ENCODE peak calls at places on chromosomes 4 and X, in ten cellular contexts. M, K, F, B, E, T, X, S, N and P are unnamed samples.

GRCh38 chrX:48956728-48957414 is 536 bp downstream of the OTUD5 start:
- DNase-seq in M (peak; percentile 33), K (no peak), F (peak; percentile 27), B (no peak), E (no peak), T (no peak), X (peak; percentile 48), S (peak; percentile 25), N (no peak), P (peak; percentile 27)

GRCh38 chrX:53430231-53430630 is 3.9 kb downstream of the HSD17B10 start:
- DNase-seq in M (no peak), K (no peak), F (no peak), B (no peak), E (no peak), T (no peak), X (no peak), S (no peak), N (no peak), P (no peak)

GRCh38 chrX:124346877-124347241 is 496 bp downstream of the SH2D1A start:
- DNase-seq in M (no peak), K (no peak), F (no peak), B (no peak), E (no peak), T (no peak), X (no peak), S (no peak), N (no peak), P (no peak)

GRCh38 chr4:101171747-101172146 is 175.6 kb downstream of the PPP3CA start:
- DNase-seq in M (no peak), K (no peak), F (peak; percentile 46), B (no peak), E (no peak), T (peak; percentile 80), X (peak; percentile 59), S (no peak), N (no peak), P (no peak)

GRCh38 chrX:24085133-24085532 is 30.4 kb downstream of the EIF2S3 start:
- DNase-seq in M (no peak), K (no peak), F (no peak), B (no peak), E (no peak), T (no peak), X (no peak), S (no peak), N (no peak), P (no peak)

GRCh38 chr4:157674699-157675098 is 454.2 kb downstream of the GRIA2 start:
- DNase-seq in M (no peak), K (no peak), F (no peak), B (no peak), E (no peak), T (no peak), X (no peak), S (no peak), N (no peak), P (no peak)

GRCh38 chrX:86322913-86323312 is 174.7 kb downstream of the DACH2 start:
- DNase-seq in M (no peak), K (no peak), F (no peak), B (no peak), E (peak; percentile 41), T (no peak), X (no peak), S (no peak), N (no peak), P (no peak)

GRCh38 chr4:101074326-101074725 is 273.0 kb downstream of the PPP3CA start:
- DNase-seq in M (no peak), K (no peak), F (no peak), B (no peak), E (no peak), T (no peak), X (no peak), S (no peak), N (no peak), P (no peak)

DNA sequence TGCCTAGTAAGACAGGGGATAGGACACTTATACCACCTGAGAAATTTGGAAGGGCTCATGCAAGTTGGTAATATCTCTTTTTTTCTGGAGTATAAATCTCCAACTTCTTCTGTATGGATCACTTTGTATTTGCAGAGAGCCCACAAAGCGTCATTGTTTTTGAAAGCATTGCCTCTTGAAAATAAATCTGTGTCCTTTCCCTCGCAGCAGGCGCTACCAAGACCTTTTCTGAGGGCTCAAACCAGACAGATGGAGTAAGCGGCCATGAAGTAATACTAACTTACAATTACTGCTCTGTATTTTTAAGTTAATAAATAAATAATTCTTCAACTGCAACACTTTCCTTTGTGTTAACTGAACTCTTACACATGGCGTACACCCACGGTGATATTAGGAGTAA is 56.0 kb upstream of the FBXW7 start:
- DNase-seq in M (no peak), K (no peak), F (no peak), B (no peak), E (no peak), T (no peak), X (no peak), S (no peak), N (no peak), P (no peak)
- H2AFZ ChIP-seq in M (peak overlapping the region; percentile 84), K (peak overlapping the region; percentile 80), F (peak overlapping the region; percentile 59), B (no peak overlapping the region), E (no peak overlapping the region), T (no peak overlapping the region), X (peak overlapping the region; percentile 40), S (no peak overlapping the region), N (no peak overlapping the region), P (no peak overlapping the region)

GRCh38 chr4:173332021-173332487 is 2.1 kb downstream of the HMGB2 start:
- DNase-seq in M (no peak), K (no peak), F (peak; percentile 30), B (no peak), E (no peak), T (no peak), X (peak; percentile 38), S (no peak), N (no peak), P (peak; percentile 23)

GRCh38 chr4:173334891-173335754 is 965 bp upstream of the HMGB2 start:
- DNase-seq in M (peak; percentile 96), K (peak; percentile 92), F (peak; percentile 72), B (peak; percentile 94), E (peak; percentile 55), T (peak; percentile 89), X (peak; percentile 84), S (peak; percentile 88), N (peak; percentile 92), P (peak; percentile 85)

GRCh38 chr4:173333658-173334084 is 487 bp downstream of the HMGB2 start:
- DNase-seq in M (peak; percentile 76), K (peak; percentile 41), F (no peak), B (peak; percentile 60), E (peak; percentile 57), T (peak; percentile 13), X (peak; percentile 74), S (peak; percentile 79), N (peak; percentile 71), P (peak; percentile 46)

GRCh38 chr4:173334085-173334890 is at the start of gene HMGB2:
- DNase-seq in M (peak; percentile 100), K (peak; percentile 100), F (peak; percentile 100), B (peak; percentile 99), E (peak; percentile 97), T (peak; percentile 98), X (peak; percentile 100), S (peak; percentile 100), N (peak; percentile 97), P (peak; percentile 99)

DNA sequence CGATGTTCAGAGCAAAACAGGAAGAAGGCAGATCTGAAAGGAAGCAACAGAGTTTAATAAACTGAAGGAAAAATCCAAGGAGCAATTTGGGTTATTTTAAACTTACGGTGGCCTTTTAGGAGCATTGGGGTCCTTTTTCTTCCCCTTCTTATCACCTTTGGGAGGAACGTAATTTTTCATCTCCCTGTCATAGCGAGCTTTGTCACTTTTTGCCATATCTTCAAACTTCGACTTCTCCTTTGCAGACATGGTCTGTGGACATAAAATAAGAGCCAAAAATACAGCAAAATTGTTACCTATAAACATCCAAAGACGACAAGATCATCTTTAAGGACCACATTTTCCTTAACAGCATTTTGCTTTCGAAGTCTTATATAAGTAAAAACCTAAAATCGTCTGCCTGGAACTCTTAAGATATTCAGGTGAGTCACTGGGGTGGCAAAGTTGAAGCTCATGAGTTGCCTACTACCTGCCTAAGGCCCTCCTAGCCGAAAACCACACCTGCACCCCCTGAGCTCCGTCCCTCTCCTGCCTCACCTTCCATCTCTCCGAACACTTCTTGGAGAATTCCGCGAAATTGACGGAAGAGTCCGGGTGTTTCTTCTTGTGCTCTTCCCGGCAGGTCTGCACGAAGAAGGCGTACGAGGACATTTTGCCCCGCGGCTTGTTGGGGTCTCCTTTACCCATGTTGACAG is 1.0 kb downstream of the HMGB2 start:
- DNase-seq in M (no peak), K (no peak), F (peak; percentile 45), B (no peak), E (peak; percentile 55), T (peak; percentile 30), X (peak; percentile 50), S (no peak), N (no peak), P (peak; percentile 25)
- H2AFZ ChIP-seq in M (no peak overlapping the region), K (no peak overlapping the region), F (peak overlapping the region; percentile 43), B (no peak overlapping the region), E (no peak overlapping the region), T (no peak overlapping the region), X (no peak overlapping the region), S (no peak overlapping the region), N (no peak overlapping the region), P (no peak overlapping the region)

GRCh38 chr4:147481577-147482109 is 746 bp downstream of the EDNRA start:
- DNase-seq in M (peak; percentile 50), K (peak; percentile 20), F (no peak), B (no peak), E (no peak), T (no peak), X (peak; percentile 44), S (no peak), N (no peak), P (no peak)
- H2AFZ ChIP-seq in M (peak overlapping the region; percentile 99), K (peak overlapping the region; percentile 89), F (no peak overlapping the region), B (no peak overlapping the region), E (no peak overlapping the region), T (peak overlapping the region; percentile 95), X (peak overlapping the region; percentile 63), S (no peak overlapping the region), N (peak overlapping the region; percentile 89), P (no peak overlapping the region)

GRCh38 chr4:176268963-176269362 is at the start of gene ASB5:
- DNase-seq in M (no peak), K (no peak), F (no peak), B (no peak), E (no peak), T (no peak), X (no peak), S (no peak), N (no peak), P (no peak)

GRCh38 chr4:176272799-176273198 is 3.8 kb upstream of the ASB5 start:
- DNase-seq in M (no peak), K (no peak), F (no peak), B (no peak), E (no peak), T (no peak), X (no peak), S (no peak), N (no peak), P (no peak)

GRCh38 chr4:176271749-176272148 is 2.7 kb upstream of the ASB5 start:
- DNase-seq in M (no peak), K (no peak), F (no peak), B (no peak), E (no peak), T (peak; percentile 37), X (peak; percentile 65), S (no peak), N (no peak), P (no peak)

GRCh38 chr4:176273741-176274140 is 4.7 kb upstream of the ASB5 start:
- DNase-seq in M (no peak), K (no peak), F (no peak), B (no peak), E (no peak), T (no peak), X (no peak), S (no peak), N (no peak), P (no peak)

DNA sequence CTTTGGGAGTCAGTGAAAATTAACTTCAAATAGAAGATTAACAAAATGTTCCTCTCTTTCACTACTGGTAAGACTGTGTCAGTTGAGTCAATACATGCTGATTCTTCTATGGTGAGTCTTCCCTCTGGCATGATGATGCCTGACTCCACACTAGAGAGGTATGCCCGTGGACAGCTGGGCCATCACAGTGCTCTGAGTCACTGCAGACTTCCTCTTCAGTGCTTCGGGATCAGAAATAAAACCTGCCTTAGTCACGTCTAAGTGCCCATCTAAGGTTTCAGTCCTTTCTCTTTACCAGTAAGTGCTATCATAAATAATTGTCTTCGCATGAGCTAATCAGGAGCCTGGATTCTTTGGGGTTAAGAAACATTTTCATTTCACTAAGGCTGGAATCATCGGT is 1.6 kb upstream of the ASB5 start:
- DNase-seq in M (no peak), K (no peak), F (peak; percentile 43), B (no peak), E (no peak), T (peak; percentile 94), X (peak; percentile 99), S (no peak), N (no peak), P (no peak)
- H2AFZ ChIP-seq in M (no peak overlapping the region), K (peak overlapping the region; percentile 70), F (no peak overlapping the region), B (peak overlapping the region; percentile 10), E (no peak overlapping the region), T (no peak overlapping the region), X (peak overlapping the region; percentile 20), S (no peak overlapping the region), N (peak overlapping the region; percentile 50), P (peak overlapping the region; percentile 30)